ENCODE peak calls at places on chromosomes 6 and 20, in five cellular contexts. U, B, L, P and K are unnamed samples.

GRCh38 chr6:156827382-156827781 is 50.2 kb downstream of the ARID1B start:
- DNase-seq in P (no peak), U (no peak), L (peak; percentile 18), B (no peak), K (no peak)

GRCh38 chr6:87251725-87252124 is 70.7 kb upstream of the SMIM8 start:
- DNase-seq in L (no peak), B (no peak), P (no peak), U (no peak), K (no peak)

GRCh38 chr6:37779111-37779800 is 40.3 kb upstream of the ZFAND3 start:
- DNase-seq in U (no peak), B (no peak), P (no peak), L (no peak), K (no peak)

GRCh38 chr20:13996265-13996664 is 949 bp downstream of the MACROD2 start:
- DNase-seq in P (no peak), B (peak; percentile 36), U (no peak), L (no peak), K (no peak)

GRCh38 chr6:27502508-27503435 is 29.9 kb upstream of the ZNF184 start:
- DNase-seq in B (peak; percentile 73), P (peak; percentile 84), L (peak; percentile 61), U (peak; percentile 52), K (peak; percentile 40)

GRCh38 chr20:62721511-62722197 is 13.0 kb downstream of the NTSR1 start:
- DNase-seq in B (no peak), P (no peak), U (no peak), L (no peak), K (no peak)

GRCh38 chr6:11805259-11806053 is 26.9 kb upstream of the ADTRP start:
- DNase-seq in U (no peak), P (no peak), B (peak; percentile 81), L (no peak), K (no peak)

GRCh38 chr20:18985551-18985950 is 172.0 kb downstream of the SCP2D1 start:
- DNase-seq in U (no peak), L (no peak), P (no peak), B (no peak), K (no peak)

GRCh38 chr6:90435207-90435899 is 138.7 kb upstream of the BACH2 start:
- DNase-seq in P (no peak), U (no peak), B (no peak), L (no peak), K (no peak)

GRCh38 chr6:72525821-72526550 is 95.9 kb upstream of the KCNQ5 start:
- DNase-seq in L (no peak), B (no peak), U (no peak), P (no peak), K (no peak)

GRCh38 chr6:20605581-20605980 is 71.3 kb downstream of the CDKAL1 start:
- DNase-seq in P (no peak), B (no peak), L (no peak), U (no peak), K (no peak)

GRCh38 chr6:158205220-158205944 is 37.2 kb downstream of the GTF2H5 start:
- DNase-seq in L (peak; percentile 77), U (no peak), B (no peak), P (no peak), K (no peak)

GRCh38 chr6:29965873-29966601 is 23.7 kb downstream of the HLA-A start:
- DNase-seq in P (peak; percentile 91), B (peak; percentile 94), U (no peak), L (peak; percentile 90), K (peak; percentile 51)

GRCh38 chr20:42095221-42095620 is 477.0 kb upstream of the CHD6 start:
- DNase-seq in P (no peak), U (no peak), L (no peak), B (no peak), K (no peak)
- H3K9me3 ChIP-seq in P (no peaks in the 10 kb centered on the region), U (no peaks in the 10 kb centered on the region), L (no peaks in the 10 kb centered on the region), B (no peaks in the 10 kb centered on the region), K (no peaks in the 10 kb centered on the region)

GRCh38 chr20:39855799-39856198 is 833.2 kb downstream of the MAFB start:
- DNase-seq in L (no peak), P (no peak), B (no peak), U (no peak), K (no peak)
- H3K9me3 ChIP-seq in L (no peaks in the 10 kb centered on the region), P (no peaks in the 10 kb centered on the region), B (no peaks in the 10 kb centered on the region), U (no peaks in the 10 kb centered on the region), K (no peaks in the 10 kb centered on the region)

GRCh38 chr6:131049515-131050081 is 13.4 kb downstream of the EPB41L2 start:
- DNase-seq in P (no peak), B (no peak), U (no peak), L (no peak), K (no peak)
- H3K9me3 ChIP-seq in P (peaks cover 2% of the 10 kb centered on the region), B (peaks cover 4% of the 10 kb centered on the region), U (peaks cover 12% of the 10 kb centered on the region), L (peaks cover 11% of the 10 kb centered on the region), K (peaks cover 7% of the 10 kb centered on the region)

GRCh38 chr20:31394900-31395299 is 4.5 kb upstream of the DEFB119 start:
- DNase-seq in L (no peak), U (no peak), P (no peak), B (no peak), K (no peak)

GRCh38 chr20:31392836-31393235 is 2.4 kb upstream of the DEFB119 start:
- DNase-seq in L (no peak), P (no peak), U (no peak), B (no peak), K (no peak)

GRCh38 chr20:31390490-31390889 is at the start of gene DEFB119:
- DNase-seq in L (no peak), B (no peak), P (no peak), U (no peak), K (no peak)
- H3K9me3 ChIP-seq in L (no peaks in the 10 kb centered on the region), B (no peaks in the 10 kb centered on the region), P (no peaks in the 10 kb centered on the region), U (no peaks in the 10 kb centered on the region), K (no peaks in the 10 kb centered on the region)

GRCh38 chr6:25629202-25629584 is 22.8 kb upstream of the SCGN start:
- DNase-seq in L (no peak), U (no peak), P (no peak), B (no peak), K (no peak)
- H3K9me3 ChIP-seq in L (no peaks in the 10 kb centered on the region), U (no peaks in the 10 kb centered on the region), P (no peaks in the 10 kb centered on the region), B (no peaks in the 10 kb centered on the region), K (no peaks in the 10 kb centered on the region)

DNA sequence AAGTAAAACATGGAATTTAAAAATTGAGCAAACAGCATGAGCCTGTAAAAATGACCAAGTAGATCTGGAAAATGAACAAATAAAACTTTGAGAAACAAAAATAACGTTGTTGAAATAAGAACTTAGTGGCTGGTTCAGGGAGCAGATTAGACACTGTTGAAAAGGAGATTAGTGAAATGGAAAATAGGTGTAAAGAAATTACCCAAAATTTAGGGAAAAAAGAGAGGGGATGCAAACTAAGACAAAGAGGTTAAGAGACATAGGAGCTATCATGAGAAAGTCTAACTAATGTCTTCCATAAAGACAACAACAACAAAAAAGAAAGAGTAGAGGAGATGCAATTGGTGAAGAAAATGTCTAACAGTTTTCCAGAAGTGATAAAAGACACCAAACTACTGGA is 29.0 kb downstream of the APCDD1L start:
- DNase-seq in B (no peak), P (no peak), U (no peak), L (no peak), K (no peak)
- H3K9me3 ChIP-seq in B (no peaks in the 10 kb centered on the region), P (peaks cover 4% of the 10 kb centered on the region), U (peaks cover 26% of the 10 kb centered on the region), L (peaks cover 6% of the 10 kb centered on the region), K (peaks cover 2% of the 10 kb centered on the region)

DNA sequence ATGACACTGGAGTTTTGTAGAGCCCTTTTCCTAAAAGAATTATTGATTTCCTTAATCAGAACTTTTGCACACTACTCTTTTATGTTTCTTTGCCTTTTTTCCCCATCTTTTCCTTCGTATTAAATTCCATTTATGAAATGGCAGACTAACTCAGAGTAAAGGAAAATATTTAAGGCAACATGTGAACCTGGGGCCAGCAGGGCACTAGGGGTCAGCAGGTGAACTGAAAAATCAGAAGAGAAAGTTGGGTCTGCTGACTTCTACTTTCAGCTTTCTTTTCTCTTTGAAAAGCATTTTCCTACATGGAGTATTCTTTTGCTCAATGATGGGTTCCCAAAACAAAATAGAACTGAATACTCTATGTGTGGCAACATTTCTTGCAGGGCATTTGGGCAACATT is 226.6 kb upstream of the EXOC2 start:
- DNase-seq in B (no peak), P (no peak), L (no peak), U (no peak), K (no peak)
- H3K9me3 ChIP-seq in B (no peaks in the 10 kb centered on the region), P (peaks cover 2% of the 10 kb centered on the region), L (peaks cover 15% of the 10 kb centered on the region), U (peaks cover 23% of the 10 kb centered on the region), K (no peaks in the 10 kb centered on the region)

GRCh38 chr20:1357921-1358671 is 29.2 kb upstream of the SDCBP2 start:
- DNase-seq in B (no peak), P (no peak), U (no peak), L (no peak), K (no peak)

DNA sequence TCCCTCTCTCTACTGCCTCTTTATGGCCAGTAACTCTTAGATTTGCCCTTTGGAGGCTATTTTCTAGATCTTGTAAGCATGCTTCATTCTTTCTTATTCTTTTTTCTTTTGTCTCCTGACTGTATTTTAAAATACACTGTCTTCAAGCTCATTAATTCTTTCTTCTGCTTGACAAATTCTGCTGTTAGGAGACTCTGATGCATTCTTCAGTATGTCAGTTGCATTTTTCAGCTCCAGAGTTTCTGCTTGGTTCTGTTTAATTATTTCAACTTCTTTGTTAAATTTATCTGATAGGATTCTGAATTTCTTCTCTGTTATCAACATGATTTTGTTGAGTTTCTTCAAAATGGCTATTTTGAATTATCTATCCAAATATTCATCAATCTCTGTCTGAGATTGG is 25.0 kb upstream of the SDCBP2 start:
- DNase-seq in L (no peak), B (no peak), P (no peak), U (no peak), K (no peak)
- H3K9me3 ChIP-seq in L (no peaks in the 10 kb centered on the region), B (no peaks in the 10 kb centered on the region), P (no peaks in the 10 kb centered on the region), U (no peaks in the 10 kb centered on the region), K (no peaks in the 10 kb centered on the region)